ENCODE peak calls at places on chromosomes 1 and 21, in eight cellular contexts. U, S, E, I, Z, R, F and P are unnamed samples.

GRCh38 chr1:246113555-246114095 is 393.5 kb downstream of the SMYD3 start:
- DNase-seq in I (no peak), Z (peak; percentile 16), E (no peak), S (no peak), R (no peak), U (no peak), F (no peak), P (no peak)

GRCh38 chr1:224684920-224685547 is 68.9 kb downstream of the CNIH3 start:
- DNase-seq in U (no peak), R (no peak), Z (no peak), I (no peak), S (no peak), F (no peak), E (no peak), P (no peak)

GRCh38 chr1:206544562-206545257 is 37.4 kb downstream of the RASSF5 start:
- DNase-seq in I (peak; percentile 69), S (peak; percentile 78), Z (peak; percentile 31), E (peak; percentile 69), F (peak; percentile 81), U (peak; percentile 93), R (peak; percentile 76), P (no peak)

GRCh38 chr1:39398278-39399010 is 93.0 kb upstream of the BMP8A start:
- DNase-seq in R (no peak), E (peak; percentile 49), I (peak; percentile 36), Z (peak; percentile 98), S (peak; percentile 84), F (peak; percentile 56), U (no peak), P (peak; percentile 88)

GRCh38 chr1:160116277-160117147 is 953 bp downstream of the ATP1A2 start:
- DNase-seq in S (no peak), U (no peak), R (no peak), E (no peak), Z (peak; percentile 44), F (no peak), I (peak; percentile 58), P (no peak)

GRCh38 chr1:184840596-184840995 is 85.9 kb upstream of the EDEM3 start:
- DNase-seq in E (no peak), R (no peak), Z (no peak), F (no peak), U (no peak), I (no peak), S (no peak), P (no peak)

GRCh38 chr1:40824591-40825429 is 37.4 kb downstream of the CITED4 start:
- DNase-seq in F (no peak), E (no peak), R (no peak), Z (peak; percentile 82), U (no peak), I (no peak), S (peak; percentile 31), P (no peak)

GRCh38 chr1:53732912-53733317 is 6.0 kb downstream of the GLIS1 start:
- DNase-seq in E (no peak), I (no peak), Z (peak; percentile 97), F (no peak), U (no peak), S (no peak), R (no peak), P (no peak)

GRCh38 chr1:230818411-230818810 is 49.9 kb downstream of the C1orf198 start:
- DNase-seq in I (no peak), Z (no peak), F (no peak), S (no peak), U (no peak), E (no peak), R (no peak), P (peak; percentile 5)

GRCh38 chr1:107804746-107805145 is 160.2 kb downstream of the VAV3 start:
- DNase-seq in Z (no peak), U (no peak), S (no peak), F (no peak), R (no peak), E (no peak), I (no peak), P (no peak)

GRCh38 chr1:79220509-79220908 is 214.0 kb upstream of the ADGRL4 start:
- DNase-seq in F (no peak), S (no peak), Z (no peak), E (no peak), I (no peak), R (no peak), U (no peak), P (no peak)

GRCh38 chr1:25858494-25858893 is 763 bp downstream of the AUNIP start:
- DNase-seq in F (no peak), E (no peak), Z (no peak), R (no peak), I (no peak), U (no peak), S (no peak), P (no peak)

GRCh38 chr1:48610628-48611542 is 138.9 kb upstream of the SPATA6 start:
- DNase-seq in Z (no peak), F (peak; percentile 33), E (no peak), I (peak; percentile 54), R (peak; percentile 34), S (peak; percentile 36), U (no peak), P (no peak)

GRCh38 chr1:151325646-151326429 is 1.4 kb downstream of the PI4KB start:
- DNase-seq in R (no peak), I (no peak), U (no peak), E (no peak), Z (peak; percentile 44), S (no peak), F (no peak), P (no peak)

GRCh38 chr1:12153181-12153785 is 13.5 kb upstream of the TNFRSF1B start:
- DNase-seq in F (no peak), E (peak; percentile 71), I (peak; percentile 65), R (no peak), S (no peak), U (peak; percentile 93), Z (peak; percentile 88), P (no peak)

DNA sequence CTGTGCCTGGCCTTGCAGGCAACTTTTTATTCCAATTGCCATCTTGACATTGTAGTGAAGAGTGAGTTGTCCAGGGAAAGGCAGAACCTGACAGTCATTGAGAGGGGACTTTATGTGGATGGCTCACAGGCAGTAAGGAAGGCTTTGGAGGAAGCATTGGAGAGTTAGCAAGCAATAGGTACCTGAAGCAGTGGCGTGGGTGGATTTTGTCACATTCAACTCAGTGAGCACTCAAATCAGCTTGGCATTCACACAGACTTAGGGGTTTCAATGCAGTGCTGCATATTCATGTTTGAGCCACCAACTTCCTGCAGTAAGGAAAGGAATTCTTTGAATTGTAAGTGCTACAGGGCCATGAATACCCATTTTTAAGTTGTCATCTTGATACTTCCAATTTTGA is 69.0 kb downstream of the AK4 start:
- DNase-seq in Z (no peak), F (no peak), U (no peak), S (no peak), E (no peak), R (no peak), I (no peak), P (no peak)
- TF ChIP-seq CTCF in Z (no peak), F (no peak), U (no peak), S (no peak), E (no peak), R (no peak), I (no peak), P (no peak)

GRCh38 chr1:180213401-180214177 is 16.5 kb upstream of the LHX4 start:
- DNase-seq in U (peak; percentile 72), E (no peak), Z (no peak), I (no peak), F (no peak), R (no peak), S (no peak), P (no peak)
- H3K4me3 ChIP-seq in U (no peak overlapping the region), E (no peak overlapping the region), Z (no peak overlapping the region), I (no peak overlapping the region), F (no peak overlapping the region), R (no peak overlapping the region), S (no peak overlapping the region), P (no peak overlapping the region)

GRCh38 chr1:221758455-221758854 is 16.6 kb upstream of the DUSP10 start:
- DNase-seq in E (no peak), U (no peak), Z (no peak), S (no peak), I (no peak), F (no peak), R (no peak), P (no peak)

GRCh38 chr1:221762121-221762520 is 20.2 kb upstream of the DUSP10 start:
- DNase-seq in F (no peak), U (no peak), Z (no peak), I (no peak), R (no peak), E (no peak), S (no peak), P (no peak)

GRCh38 chr1:221760895-221761294 is 19.0 kb upstream of the DUSP10 start:
- DNase-seq in S (no peak), U (no peak), R (no peak), Z (no peak), E (no peak), I (no peak), F (no peak), P (no peak)

GRCh38 chr1:221759436-221759835 is 17.5 kb upstream of the DUSP10 start:
- DNase-seq in R (no peak), Z (peak; percentile 66), I (no peak), F (no peak), S (no peak), E (no peak), U (no peak), P (no peak)

GRCh38 chr1:221761354-221762002 is 19.6 kb upstream of the DUSP10 start:
- DNase-seq in S (no peak), F (no peak), R (no peak), U (no peak), I (no peak), E (no peak), Z (no peak), P (no peak)
- H3K4me1 ChIP-seq in S (no peaks in the 10 kb centered on the region), F (peaks cover 42% of the 10 kb centered on the region), R (peaks cover 16% of the 10 kb centered on the region), U (no peaks in the 10 kb centered on the region), I (no peaks in the 10 kb centered on the region), E (peaks cover 27% of the 10 kb centered on the region), Z (peaks cover 12% of the 10 kb centered on the region), P (no peaks in the 10 kb centered on the region)

GRCh38 chr21:43726686-43727570 is 8.0 kb downstream of the PDXK start:
- DNase-seq in U (peak; percentile 86), E (peak; percentile 47), I (no peak), Z (no peak), S (no peak), R (peak; percentile 45), F (peak; percentile 29), P (no peak)

GRCh38 chr21:43727571-43728466 is 8.9 kb downstream of the PDXK start:
- DNase-seq in S (no peak), E (no peak), R (no peak), F (peak; percentile 52), Z (peak; percentile 22), I (no peak), U (peak; percentile 81), P (no peak)

GRCh38 chr21:43731891-43732711 is 13.2 kb downstream of the PDXK start:
- DNase-seq in R (no peak), E (no peak), F (no peak), Z (no peak), S (no peak), U (no peak), I (no peak), P (no peak)

GRCh38 chr21:43731476-43731875 is 12.5 kb downstream of the PDXK start:
- DNase-seq in U (no peak), E (no peak), R (no peak), Z (no peak), F (peak; percentile 55), I (no peak), S (peak; percentile 80), P (no peak)

GRCh38 chr21:43728467-43729390 is 9.8 kb downstream of the PDXK start:
- DNase-seq in U (peak; percentile 94), E (peak; percentile 90), Z (peak; percentile 98), I (peak; percentile 95), R (peak; percentile 94), F (peak; percentile 85), S (peak; percentile 97), P (peak; percentile 97)
- TF ChIP-seq CTCF in U (peak; percentile 38), E (no peak), Z (peak; percentile 22), I (peak; percentile 29), R (peak; percentile 70), F (no peak), S (peak; percentile 63), P (no peak)

GRCh38 chr1:227562923-227563318 is 435 bp upstream of the ZNF678 start:
- DNase-seq in R (no peak), F (no peak), S (no peak), Z (no peak), U (no peak), I (no peak), E (no peak), P (peak; percentile 57)
- H3K4me3 ChIP-seq in R (peak overlapping the region; percentile 73), F (no peak overlapping the region), S (no peak overlapping the region), Z (no peak overlapping the region), U (no peak overlapping the region), I (peak overlapping the region; percentile 80), E (no peak overlapping the region), P (no peak overlapping the region)